ENCODE peak calls at places on chromosomes 12 and 14, in four cellular contexts. B is OCI-LY7, H is body of pancreas, I is Caco-2. C is an unnamed sample. For H3K4me1, the result is how much of the 10 kb centered on the place peaks cover.

GRCh38 chr14:34699873-34700621 is 14.3 kb downstream of the CFL2 start:
- DNase-seq in B (no peak), H (no peak), I (no peak), C (no peak)

GRCh38 chr14:97442363-97442762 is 645.2 kb downstream of the VRK1 start:
- DNase-seq in B (no peak), H (no peak), I (no peak), C (no peak)

GRCh38 chr12:43805857-43806736 is at the start of gene TWF1:
- DNase-seq in B (peak), H (peak), I (peak), C (peak)

GRCh38 chr14:70567791-70568190 is 32.7 kb downstream of the MED6 start:
- DNase-seq in B (peak), H (no peak), I (peak), C (no peak)

GRCh38 chr12:128644664-128645296 is 179.0 kb downstream of the SLC15A4 start:
- DNase-seq in B (peak), H (peak), I (peak), C (peak)

GRCh38 chr12:42109031-42109430 is 35.6 kb downstream of the GXYLT1 start:
- DNase-seq in B (no peak), H (no peak), I (no peak), C (no peak)

GRCh38 chr14:32726516-32726915 is 212.2 kb upstream of the NPAS3 start:
- DNase-seq in B (no peak), H (no peak), I (no peak), C (no peak)

GRCh38 chr14:72523397-72524157 is 370.3 kb downstream of the DPF3 start:
- DNase-seq in B (no peak), H (peak), I (no peak), C (no peak)

GRCh38 chr12:131597327-131597726 is 113.6 kb upstream of the SFSWAP start:
- DNase-seq in B (no peak), H (no peak), I (no peak), C (no peak)

GRCh38 chr12:65602579-65603295 is 221.5 kb upstream of the HMGA2 start:
- DNase-seq in B (peak), H (peak), I (peak), C (peak)

GRCh38 chr12:122024132-122024785 is 2.6 kb downstream of the BCL7A start:
- DNase-seq in B (peak), H (peak), I (no peak), C (no peak)

GRCh38 chr12:50186667-50187066 is 19.5 kb upstream of the CERS5 start:
- DNase-seq in B (no peak), H (no peak), I (no peak), C (no peak)

GRCh38 chr12:10688042-10688441 is 14.2 kb upstream of the STYK1 start:
- DNase-seq in B (no peak), H (no peak), I (no peak), C (no peak)

GRCh38 chr12:62861157-62861535 is 73.8 kb downstream of the PPM1H start:
- DNase-seq in B (no peak), H (no peak), I (no peak), C (no peak)

GRCh38 chr14:100822007-100822406 is 3.9 kb upstream of the MEG3 start:
- DNase-seq in B (no peak), H (no peak), I (no peak), C (no peak)

GRCh38 chr12:46103691-46104090 is 113.3 kb upstream of the SCAF11 start:
- DNase-seq in B (no peak), H (no peak), I (no peak), C (no peak)

GRCh38 chr14:68813318-68813838 is 20.5 kb upstream of the ZFP36L1 start:
- DNase-seq in B (no peak), H (no peak), I (no peak), C (no peak)

GRCh38 chr12:26274441-26275312 is 79.3 kb downstream of the SSPN start:
- DNase-seq in B (no peak), H (peak), I (peak), C (peak)

GRCh38 chr14:24261256-24261968 is 1.6 kb downstream of the TGM1 start:
- DNase-seq in B (no peak), H (no peak), I (no peak), C (no peak)

GRCh38 chr12:121872546-121873223 is 14.0 kb upstream of the HPD start:
- DNase-seq in B (no peak), H (peak), I (no peak), C (peak)

GRCh38 chr12:44875954-44876553 is at the start of gene NELL2:
- DNase-seq in B (peak), H (peak), I (peak), C (peak)

GRCh38 chr14:61296707-61297502 is 15.8 kb upstream of the TMEM30B start:
- DNase-seq in B (peak), H (peak), I (no peak), C (no peak)

GRCh38 chr12:1773937-1774655 is 46.3 kb upstream of the LRTM2 start:
- DNase-seq in B (no peak), H (no peak), I (no peak), C (no peak)

GRCh38 chr14:83779266-83779665 is 1750.7 kb upstream of the FLRT2 start:
- DNase-seq in B (no peak), H (no peak), I (no peak), C (no peak)

GRCh38 chr12:108119974-108120862 is 8.9 kb upstream of the WSCD2 start:
- DNase-seq in B (no peak), H (no peak), I (no peak), C (no peak)

GRCh38 chr12:69278814-69279782 is 39.7 kb downstream of the CPSF6 start:
- DNase-seq in B (no peak), H (no peak), I (no peak), C (no peak)

GRCh38 chr12:1782215-1782614 is 38.1 kb upstream of the LRTM2 start:
- DNase-seq in B (no peak), H (no peak), I (no peak), C (no peak)

GRCh38 chr12:25263594-25263993 is 12.9 kb upstream of the KRAS start:
- DNase-seq in B (no peak), H (no peak), I (no peak), C (no peak)

GRCh38 chr14:36845346-36846042 is 183.8 kb downstream of the PAX9 start:
- DNase-seq in B (no peak), H (no peak), I (no peak), C (no peak)

GRCh38 chr12:111953455-111953854 is 59.5 kb downstream of the TMEM116 start:
- DNase-seq in B (no peak), H (peak), I (no peak), C (no peak)

GRCh38 chr14:81323094-81323493 is 77.0 kb downstream of the STON2 start:
- DNase-seq in B (no peak), H (no peak), I (no peak), C (no peak)

GRCh38 chr14:70822706-70823185 is 13.4 kb upstream of the MAP3K9 start:
- DNase-seq in B (no peak), H (no peak), I (peak), C (no peak)

GRCh38 chr12:47391566-47391965 is 311.8 kb upstream of the AMIGO2 start:
- DNase-seq in B (no peak), H (peak), I (no peak), C (no peak)

GRCh38 chr14:49586673-49587460 is 687 bp upstream of the RPS29 start:
- DNase-seq in B (peak), H (no peak), I (peak), C (no peak)

GRCh38 chr12:78970041-78970440 is 105.5 kb downstream of the SYT1 start:
- DNase-seq in B (no peak), H (no peak), I (no peak), C (no peak)

GRCh38 chr12:92530706-92531105 is 172.1 kb upstream of the PLEKHG7 start:
- DNase-seq in B (no peak), H (no peak), I (no peak), C (no peak)

GRCh38 chr14:69183735-69184134 is 7.6 kb upstream of the EXD2 start:
- DNase-seq in B (no peak), H (no peak), I (no peak), C (no peak)

GRCh38 chr14:36070056-36071043 is 106.2 kb downstream of the PTCSC3 start:
- DNase-seq in B (peak), H (peak), I (peak), C (peak)

GRCh38 chr14:21041676-21042433 is at the start of gene RNASE7:
- DNase-seq in B (no peak), H (no peak), I (no peak), C (no peak)

DNA sequence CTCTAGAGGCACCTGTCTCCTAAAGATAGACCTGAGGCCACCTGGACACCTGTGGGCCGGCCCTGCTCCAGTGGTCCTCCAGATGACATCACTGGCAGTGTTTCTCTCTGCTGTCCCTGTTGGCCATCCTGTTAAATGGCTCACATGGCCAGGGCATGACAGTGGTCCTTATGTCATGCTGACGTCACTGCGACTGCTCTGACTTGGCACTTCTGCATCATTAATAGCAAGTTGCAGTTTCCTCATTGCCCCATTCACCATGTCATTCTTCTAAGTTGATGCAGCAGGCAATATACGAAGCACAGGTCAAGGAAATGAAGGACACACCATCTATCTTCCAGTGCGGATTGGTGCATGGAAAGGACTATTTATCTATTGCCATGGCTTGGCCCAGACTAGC is 1468.5 kb upstream of the TMEM132C start:
- DNase-seq in B (no peak), H (no peak), I (no peak), C (no peak)
- H3K4me1 ChIP-seq in B (under half), H (under half), I (under half), C (under half)

DNA sequence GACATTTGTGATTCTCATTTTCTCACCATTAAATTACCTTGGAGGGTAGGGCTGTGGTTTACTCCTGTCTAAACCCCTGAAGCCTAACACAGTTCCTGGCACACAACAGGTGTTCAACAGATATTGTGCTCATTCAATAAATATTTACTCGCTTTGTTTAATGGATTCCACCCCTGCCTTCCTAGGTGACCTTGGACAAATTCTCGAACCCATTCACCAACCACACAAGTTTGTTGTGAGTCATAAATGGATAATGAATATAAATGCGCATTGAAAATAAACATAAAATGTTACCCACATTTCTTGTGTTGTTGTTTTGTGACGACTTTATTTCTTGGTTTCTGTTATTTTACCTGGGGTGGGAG is 362 bp upstream of the TSFM start:
- DNase-seq in B (no peak), H (no peak), I (no peak), C (no peak)
- H3K4me1 ChIP-seq in B (under half), H (under half), I (under half), C (under half)

GRCh38 chr14:104721704-104722431 is 2.2 kb upstream of the ADSS1 start:
- DNase-seq in B (no peak), H (no peak), I (no peak), C (no peak)
- H3K4me1 ChIP-seq in B (under half), H (under half), I (under half), C (under half)

GRCh38 chr14:22494486-22495135 is 94.4 kb downstream of the DAD1 start:
- DNase-seq in B (no peak), H (no peak), I (no peak), C (no peak)
- H3K4me1 ChIP-seq in B (half or more), H (under half), I (under half), C (under half)

DNA sequence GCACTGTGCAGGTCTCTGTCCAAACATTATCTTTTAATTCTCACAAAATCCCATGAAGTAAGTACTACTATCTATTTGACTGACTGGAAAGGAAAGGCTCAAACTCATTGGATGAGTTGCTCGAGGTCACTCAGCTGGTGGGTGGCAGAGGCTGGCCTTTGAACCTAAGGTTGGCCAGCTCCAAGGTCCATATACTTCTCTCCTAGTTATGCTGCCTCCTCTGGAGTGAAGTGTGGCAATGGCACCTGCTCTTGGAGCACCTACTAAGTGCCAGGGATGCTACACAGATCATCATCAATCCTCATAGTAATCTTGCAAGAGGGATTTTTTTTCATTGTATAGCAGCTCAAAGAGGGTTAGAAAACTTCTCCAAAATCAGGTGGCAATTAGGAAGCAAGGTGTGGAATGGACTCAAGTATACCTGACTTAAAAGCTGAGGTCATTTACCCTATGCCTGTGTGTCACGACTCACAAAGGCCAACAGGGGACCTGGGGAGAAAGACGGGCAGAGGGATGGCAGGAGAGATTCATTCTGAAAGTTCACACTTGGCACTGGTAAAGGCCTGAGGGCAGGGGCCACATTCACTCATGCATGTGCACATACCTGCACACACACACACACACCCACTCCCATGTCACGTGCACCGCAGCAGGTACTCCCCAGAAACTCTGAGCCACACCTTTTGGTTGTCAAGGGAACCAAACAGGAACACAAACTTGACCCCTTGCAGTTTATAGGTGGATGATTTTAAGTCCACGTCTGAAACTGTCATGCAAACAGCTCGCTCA is 146.4 kb downstream of the FOXN3 start:
- DNase-seq in B (no peak), H (peak), I (no peak), C (peak)
- H3K4me1 ChIP-seq in B (under half), H (under half), I (under half), C (under half)

GRCh38 chr14:64234877-64235651 is 59.1 kb downstream of the ESR2 start:
- DNase-seq in B (peak), H (peak), I (no peak), C (no peak)

GRCh38 chr14:64233791-64234190 is 60.4 kb downstream of the ESR2 start:
- DNase-seq in B (peak), H (no peak), I (no peak), C (no peak)

GRCh38 chr14:64232944-64233343 is 61.2 kb downstream of the ESR2 start:
- DNase-seq in B (peak), H (no peak), I (no peak), C (no peak)

GRCh38 chr14:64229489-64229888 is 64.7 kb downstream of the ESR2 start:
- DNase-seq in B (no peak), H (no peak), I (no peak), C (no peak)

DNA sequence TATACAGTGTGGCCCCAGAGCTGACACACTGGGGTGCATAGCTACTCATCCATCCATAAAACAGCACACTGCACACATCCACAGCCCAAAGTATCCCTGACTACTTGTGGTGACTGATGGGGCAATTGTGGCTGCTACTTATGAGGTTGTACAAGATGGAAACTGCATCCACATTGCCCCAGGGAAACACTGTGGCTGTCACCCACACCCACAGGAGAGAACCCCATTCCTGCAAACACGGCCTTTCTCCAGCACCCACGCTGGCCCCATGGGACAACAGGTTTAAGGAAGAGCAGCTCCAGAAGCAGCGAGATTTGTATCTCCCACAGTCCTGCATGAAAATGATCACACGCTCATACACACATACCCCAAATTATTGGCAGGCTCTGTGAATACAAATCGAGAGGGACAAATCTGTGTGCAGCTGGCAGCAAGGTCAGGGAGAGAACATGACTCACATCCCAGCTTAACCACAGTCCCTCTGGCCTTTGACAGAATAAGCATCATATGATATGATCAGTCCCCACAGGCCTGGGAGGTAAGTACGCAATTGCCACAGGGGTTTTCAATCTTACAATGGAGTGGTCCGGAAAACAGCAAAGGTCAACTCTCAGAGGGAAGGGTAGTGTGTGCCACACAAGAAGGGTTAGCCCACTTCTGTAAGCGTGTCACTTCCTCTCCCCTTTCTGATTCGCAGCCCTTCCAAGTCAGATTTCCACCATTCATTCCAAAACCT is 61.9 kb downstream of the ESR2 start:
- DNase-seq in B (peak), H (no peak), I (no peak), C (no peak)
- H3K4me1 ChIP-seq in B (half or more), H (under half), I (under half), C (under half)

GRCh38 chr14:77024171-77024627 is 4.3 kb downstream of the IRF2BPL start:
- DNase-seq in B (no peak), H (peak), I (no peak), C (no peak)

GRCh38 chr14:77026930-77027537 is 1.5 kb downstream of the IRF2BPL start:
- DNase-seq in B (peak), H (peak), I (no peak), C (no peak)

GRCh38 chr14:77025744-77026165 is 2.8 kb downstream of the IRF2BPL start:
- DNase-seq in B (no peak), H (peak), I (no peak), C (no peak)

GRCh38 chr14:77027538-77028383 is 747 bp downstream of the IRF2BPL start:
- DNase-seq in B (peak), H (peak), I (peak), C (peak)

GRCh38 chr14:77026166-77026929 is 2.2 kb downstream of the IRF2BPL start:
- DNase-seq in B (no peak), H (peak), I (no peak), C (no peak)
- H3K4me1 ChIP-seq in B (half or more), H (half or more), I (under half), C (under half)

GRCh38 chr12:52019123-52019770 is 12.5 kb downstream of the TAMALIN start:
- DNase-seq in B (no peak), H (peak), I (no peak), C (no peak)
- H3K4me1 ChIP-seq in B (under half), H (under half), I (under half), C (under half)

DNA sequence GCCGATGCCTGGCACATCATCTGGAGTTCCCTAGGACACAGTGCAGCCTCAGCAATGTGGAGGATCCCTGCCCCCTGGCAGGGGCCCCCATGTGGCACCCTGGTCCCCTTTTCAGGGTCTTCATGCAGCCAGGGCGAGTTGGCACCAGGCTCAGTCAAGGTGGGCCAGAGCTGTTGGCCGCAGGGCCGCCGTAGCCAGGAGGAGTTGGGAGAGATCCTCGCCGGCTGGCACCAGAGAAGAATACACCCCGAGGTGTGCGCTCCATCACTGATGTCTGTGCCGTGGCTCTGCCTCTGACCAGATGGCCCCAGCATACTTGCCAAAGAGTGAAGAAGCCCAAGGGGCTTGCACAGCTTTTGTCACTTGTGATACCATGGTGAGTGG is 11.0 kb downstream of the TPCN1 start:
- DNase-seq in B (no peak), H (no peak), I (no peak), C (no peak)
- H3K4me1 ChIP-seq in B (half or more), H (under half), I (half or more), C (under half)